ENCODE peak calls at places on chromosomes 6 and 20, in six cellular contexts. One of them, this sample, is unnamed.

GRCh38 chr20:36179170-36179945 is 24.8 kb downstream of the EPB41L1 start:
- DNase-seq in upper lobe of right lung: no peak
- DNase-seq in HFFc6: no peak
- DNase-seq in psoas muscle: no peak
- DNase-seq in fibroblast of lung: no peak
- DNase-seq in fibroblast of mammary gland: no peak
- DNase-seq in this sample: no peak

GRCh38 chr20:1467355-1468116 is 887 bp upstream of the NSFL1C start:
- DNase-seq in upper lobe of right lung: no peak
- DNase-seq in HFFc6: no peak
- DNase-seq in psoas muscle: no peak
- DNase-seq in fibroblast of lung: no peak
- DNase-seq in fibroblast of mammary gland: no peak
- DNase-seq in this sample: peak

GRCh38 chr6:111713196-111713705 is 107.6 kb upstream of the TRAF3IP2 start:
- DNase-seq in upper lobe of right lung: no peak
- DNase-seq in HFFc6: no peak
- DNase-seq in psoas muscle: no peak
- DNase-seq in fibroblast of lung: no peak
- DNase-seq in fibroblast of mammary gland: no peak
- DNase-seq in this sample: no peak

GRCh38 chr6:34616230-34616591 is 60.1 kb upstream of the SPDEF start:
- DNase-seq in upper lobe of right lung: no peak
- DNase-seq in HFFc6: no peak
- DNase-seq in psoas muscle: no peak
- DNase-seq in fibroblast of lung: no peak
- DNase-seq in fibroblast of mammary gland: no peak
- DNase-seq in this sample: no peak

GRCh38 chr20:4320284-4320683 is 304.9 kb upstream of the RNF24 start:
- DNase-seq in upper lobe of right lung: no peak
- DNase-seq in HFFc6: no peak
- DNase-seq in psoas muscle: no peak
- DNase-seq in fibroblast of lung: no peak
- DNase-seq in fibroblast of mammary gland: no peak
- DNase-seq in this sample: no peak

GRCh38 chr6:36042618-36043260 is 15.1 kb downstream of the MAPK14 start:
- DNase-seq in upper lobe of right lung: no peak
- DNase-seq in HFFc6: no peak
- DNase-seq in psoas muscle: no peak
- DNase-seq in fibroblast of lung: no peak
- DNase-seq in fibroblast of mammary gland: no peak
- DNase-seq in this sample: no peak

GRCh38 chr6:53565886-53566285 is 21.0 kb upstream of the GCLC start:
- DNase-seq in upper lobe of right lung: no peak
- DNase-seq in HFFc6: no peak
- DNase-seq in psoas muscle: no peak
- DNase-seq in fibroblast of lung: no peak
- DNase-seq in fibroblast of mammary gland: peak
- DNase-seq in this sample: no peak

GRCh38 chr20:7728373-7728772 is 211.9 kb downstream of the HAO1 start:
- DNase-seq in upper lobe of right lung: no peak
- DNase-seq in HFFc6: no peak
- DNase-seq in psoas muscle: no peak
- DNase-seq in fibroblast of lung: peak
- DNase-seq in fibroblast of mammary gland: peak
- DNase-seq in this sample: no peak

GRCh38 chr6:98977606-98978292 is 30.0 kb upstream of the FBXL4 start:
- DNase-seq in upper lobe of right lung: no peak
- DNase-seq in HFFc6: no peak
- DNase-seq in psoas muscle: no peak
- DNase-seq in fibroblast of lung: no peak
- DNase-seq in fibroblast of mammary gland: no peak
- DNase-seq in this sample: no peak

GRCh38 chr20:1775117-1775516 is 117.5 kb upstream of the SIRPG start:
- DNase-seq in upper lobe of right lung: no peak
- DNase-seq in HFFc6: peak
- DNase-seq in psoas muscle: no peak
- DNase-seq in fibroblast of lung: peak
- DNase-seq in fibroblast of mammary gland: peak
- DNase-seq in this sample: no peak

GRCh38 chr6:156419594-156419993 is 357.6 kb upstream of the ARID1B start:
- DNase-seq in upper lobe of right lung: no peak
- DNase-seq in HFFc6: no peak
- DNase-seq in psoas muscle: no peak
- DNase-seq in fibroblast of lung: no peak
- DNase-seq in fibroblast of mammary gland: no peak
- DNase-seq in this sample: no peak

GRCh38 chr20:21365771-21366170 is 31.6 kb downstream of the NKX2-4 start:
- DNase-seq in upper lobe of right lung: no peak
- DNase-seq in HFFc6: no peak
- DNase-seq in psoas muscle: no peak
- DNase-seq in fibroblast of lung: no peak
- DNase-seq in fibroblast of mammary gland: no peak
- DNase-seq in this sample: no peak

GRCh38 chr6:7432391-7433207 is 43.0 kb downstream of the RIOK1 start:
- DNase-seq in upper lobe of right lung: no peak
- DNase-seq in HFFc6: no peak
- DNase-seq in psoas muscle: no peak
- DNase-seq in fibroblast of lung: no peak
- DNase-seq in fibroblast of mammary gland: no peak
- DNase-seq in this sample: no peak

GRCh38 chr20:49891486-49891885 is 23.8 kb downstream of the SPATA2 start:
- DNase-seq in upper lobe of right lung: no peak
- DNase-seq in HFFc6: no peak
- DNase-seq in psoas muscle: no peak
- DNase-seq in fibroblast of lung: no peak
- DNase-seq in fibroblast of mammary gland: no peak
- DNase-seq in this sample: no peak

GRCh38 chr20:15411781-15412180 is 1074.4 kb upstream of the FLRT3 start:
- DNase-seq in upper lobe of right lung: no peak
- DNase-seq in HFFc6: no peak
- DNase-seq in psoas muscle: no peak
- DNase-seq in fibroblast of lung: no peak
- DNase-seq in fibroblast of mammary gland: no peak
- DNase-seq in this sample: no peak

GRCh38 chr6:42138630-42139619 is 3.5 kb downstream of the C6orf132 start:
- DNase-seq in upper lobe of right lung: no peak
- DNase-seq in HFFc6: no peak
- DNase-seq in psoas muscle: no peak
- DNase-seq in fibroblast of lung: peak
- DNase-seq in fibroblast of mammary gland: peak
- DNase-seq in this sample: no peak

GRCh38 chr20:20525214-20525613 is 157.3 kb downstream of the INSM1 start:
- DNase-seq in upper lobe of right lung: no peak
- DNase-seq in HFFc6: no peak
- DNase-seq in psoas muscle: no peak
- DNase-seq in fibroblast of lung: no peak
- DNase-seq in fibroblast of mammary gland: no peak
- DNase-seq in this sample: no peak

GRCh38 chr6:72787521-72788031 is 165.7 kb downstream of the KCNQ5 start:
- DNase-seq in upper lobe of right lung: no peak
- DNase-seq in HFFc6: peak
- DNase-seq in psoas muscle: peak
- DNase-seq in fibroblast of lung: peak
- DNase-seq in fibroblast of mammary gland: peak
- DNase-seq in this sample: no peak

GRCh38 chr20:3759316-3759715 is 8.2 kb downstream of the ADISSP start:
- DNase-seq in upper lobe of right lung: no peak
- DNase-seq in HFFc6: no peak
- DNase-seq in psoas muscle: no peak
- DNase-seq in fibroblast of lung: no peak
- DNase-seq in fibroblast of mammary gland: no peak
- DNase-seq in this sample: no peak

GRCh38 chr6:116672306-116672705 is 3.7 kb upstream of the ZUP1 start:
- DNase-seq in upper lobe of right lung: no peak
- DNase-seq in HFFc6: no peak
- DNase-seq in psoas muscle: no peak
- DNase-seq in fibroblast of lung: no peak
- DNase-seq in fibroblast of mammary gland: no peak
- DNase-seq in this sample: no peak

GRCh38 chr6:1890071-1890470 is 280.4 kb downstream of the FOXC1 start:
- DNase-seq in upper lobe of right lung: no peak
- DNase-seq in HFFc6: no peak
- DNase-seq in psoas muscle: no peak
- DNase-seq in fibroblast of lung: peak
- DNase-seq in fibroblast of mammary gland: no peak
- DNase-seq in this sample: no peak

GRCh38 chr6:41098366-41098765 is 25.6 kb downstream of the NFYA start:
- DNase-seq in upper lobe of right lung: no peak
- DNase-seq in HFFc6: no peak
- DNase-seq in psoas muscle: no peak
- DNase-seq in fibroblast of lung: peak
- DNase-seq in fibroblast of mammary gland: peak
- DNase-seq in this sample: no peak

GRCh38 chr6:156779206-156780116 is 2.3 kb downstream of the ARID1B start:
- DNase-seq in upper lobe of right lung: peak
- DNase-seq in HFFc6: no peak
- DNase-seq in psoas muscle: peak
- DNase-seq in fibroblast of lung: peak
- DNase-seq in fibroblast of mammary gland: no peak
- DNase-seq in this sample: peak

GRCh38 chr6:135451617-135452190 is 45.8 kb downstream of the AHI1 start:
- DNase-seq in upper lobe of right lung: no peak
- DNase-seq in HFFc6: peak
- DNase-seq in psoas muscle: no peak
- DNase-seq in fibroblast of lung: peak
- DNase-seq in fibroblast of mammary gland: peak
- DNase-seq in this sample: no peak

GRCh38 chr6:12456343-12456742 is 166.2 kb downstream of the EDN1 start:
- DNase-seq in upper lobe of right lung: no peak
- DNase-seq in HFFc6: no peak
- DNase-seq in psoas muscle: no peak
- DNase-seq in fibroblast of lung: no peak
- DNase-seq in fibroblast of mammary gland: no peak
- DNase-seq in this sample: no peak
- TF ChIP-seq CTCF in upper lobe of right lung: no peak
- TF ChIP-seq CTCF in HFFc6: no peak
- TF ChIP-seq CTCF in psoas muscle: no peak
- TF ChIP-seq CTCF in fibroblast of lung: no peak
- TF ChIP-seq CTCF in fibroblast of mammary gland: no peak
- TF ChIP-seq CTCF in this sample: no peak

DNA sequence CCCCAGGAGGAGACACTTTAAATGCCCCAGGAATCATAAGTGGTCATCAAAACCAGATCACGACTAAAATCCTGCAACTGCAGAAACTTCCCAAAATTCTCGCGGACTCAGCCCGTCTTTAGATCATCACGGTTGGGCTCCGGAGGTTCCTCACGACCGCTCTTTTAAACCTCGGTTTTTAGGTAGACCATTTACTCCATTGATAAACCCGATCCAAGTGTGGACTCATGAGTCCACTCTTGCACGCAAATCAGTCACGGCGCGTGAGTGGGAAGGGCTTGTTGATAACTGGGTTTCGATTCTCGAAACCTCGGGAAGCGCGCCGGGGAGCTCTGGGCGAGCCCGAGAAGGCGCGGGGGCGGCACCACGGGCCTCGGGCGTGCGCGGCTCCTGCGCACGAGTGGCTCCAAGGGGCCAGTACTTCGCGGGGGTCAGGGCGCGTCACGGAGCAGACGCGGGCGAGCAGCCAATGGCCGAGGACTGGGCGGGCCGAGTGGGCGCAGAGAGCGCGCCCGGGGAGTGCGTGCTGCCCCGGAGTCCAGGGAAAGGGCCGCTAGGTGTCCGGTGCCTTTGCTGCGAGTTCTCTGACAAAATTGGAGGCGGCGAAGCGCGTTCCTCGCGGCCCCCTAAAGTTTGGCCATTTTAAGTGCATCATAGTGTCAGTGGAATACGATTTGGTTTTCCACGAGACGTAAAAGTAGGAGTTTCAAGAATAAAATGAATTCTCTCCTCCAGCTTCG is 658 bp upstream of the TENT5A start:
- DNase-seq in upper lobe of right lung: peak
- DNase-seq in HFFc6: peak
- DNase-seq in psoas muscle: peak
- DNase-seq in fibroblast of lung: peak
- DNase-seq in fibroblast of mammary gland: peak
- DNase-seq in this sample: peak
- TF ChIP-seq CTCF in upper lobe of right lung: no peak
- TF ChIP-seq CTCF in HFFc6: no peak
- TF ChIP-seq CTCF in psoas muscle: no peak
- TF ChIP-seq CTCF in fibroblast of lung: peak
- TF ChIP-seq CTCF in fibroblast of mammary gland: peak
- TF ChIP-seq CTCF in this sample: no peak

DNA sequence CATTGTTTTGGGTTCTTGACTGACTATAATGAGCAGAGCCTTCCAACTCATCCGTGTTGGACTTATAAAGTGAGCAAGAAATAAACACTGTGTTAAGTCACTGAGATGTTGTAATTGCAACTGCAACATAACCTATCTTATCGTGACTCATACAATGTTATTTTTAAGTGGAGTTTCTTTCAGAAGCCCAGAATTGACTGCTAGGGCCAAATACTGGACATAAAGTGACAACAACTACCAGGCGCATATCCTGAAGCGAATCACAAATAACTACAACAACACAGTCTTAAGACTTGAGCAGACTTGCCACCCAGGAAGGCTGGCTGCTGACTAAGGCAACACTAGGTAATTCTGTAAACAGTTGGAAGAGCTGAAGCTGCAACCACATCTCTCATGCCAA is 326.6 kb downstream of the COL12A1 start:
- DNase-seq in upper lobe of right lung: no peak
- DNase-seq in HFFc6: peak
- DNase-seq in psoas muscle: no peak
- DNase-seq in fibroblast of lung: peak
- DNase-seq in fibroblast of mammary gland: peak
- DNase-seq in this sample: no peak
- TF ChIP-seq CTCF in upper lobe of right lung: no peak
- TF ChIP-seq CTCF in HFFc6: no peak
- TF ChIP-seq CTCF in psoas muscle: no peak
- TF ChIP-seq CTCF in fibroblast of lung: no peak
- TF ChIP-seq CTCF in fibroblast of mammary gland: no peak
- TF ChIP-seq CTCF in this sample: no peak

GRCh38 chr6:15444881-15445280 is 199.0 kb downstream of the JARID2 start:
- DNase-seq in upper lobe of right lung: no peak
- DNase-seq in HFFc6: no peak
- DNase-seq in psoas muscle: no peak
- DNase-seq in fibroblast of lung: no peak
- DNase-seq in fibroblast of mammary gland: no peak
- DNase-seq in this sample: no peak
- TF ChIP-seq CTCF in upper lobe of right lung: peak
- TF ChIP-seq CTCF in HFFc6: no peak
- TF ChIP-seq CTCF in psoas muscle: no peak
- TF ChIP-seq CTCF in fibroblast of lung: no peak
- TF ChIP-seq CTCF in fibroblast of mammary gland: no peak
- TF ChIP-seq CTCF in this sample: no peak

This sample was measured in tibial nerve.